ENCODE peak calls at places on chromosome X, in nine cellular contexts. B, M, K, F, S, Z, D, J and N are unnamed samples.

GRCh38 chrX:154334496-154334895 is 38.9 kb downstream of the TKTL1 start:
- DNase-seq in B (no peak), M (no peak), K (no peak), F (no peak), S (no peak), Z (no peak), D (no peak), J (no peak), N (no peak)

GRCh38 chrX:22686138-22686541 is 313.6 kb upstream of the DDX53 start:
- DNase-seq in B (no peak), M (no peak), K (no peak), F (no peak), S (no peak), Z (no peak), D (peak), J (no peak), N (no peak)

GRCh38 chrX:79413009-79413408 is 45.9 kb upstream of the ITM2A start:
- DNase-seq in B (no peak), M (no peak), K (peak), F (peak), S (no peak), Z (no peak), D (no peak), J (no peak), N (no peak)

GRCh38 chrX:38275615-38276014 is 51.7 kb downstream of the RPGR start:
- DNase-seq in B (no peak), M (no peak), K (peak), F (no peak), S (no peak), Z (no peak), D (no peak), J (no peak), N (no peak)

GRCh38 chrX:38060331-38060878 is 54.1 kb downstream of the SYTL5 start:
- DNase-seq in B (no peak), M (no peak), K (no peak), F (no peak), S (no peak), Z (no peak), D (no peak), J (no peak), N (no peak)

GRCh38 chrX:65668362-65669310 is 1.2 kb downstream of the MSN start:
- DNase-seq in B (peak), M (peak), K (peak), F (peak), S (peak), Z (peak), D (peak), J (peak), N (peak)

GRCh38 chrX:45756562-45756961 is 555.9 kb upstream of the DIPK2B start:
- DNase-seq in B (no peak), M (no peak), K (no peak), F (no peak), S (no peak), Z (no peak), D (no peak), J (no peak), N (no peak)

GRCh38 chrX:111119341-111119740 is 23.4 kb downstream of the PAK3 start:
- DNase-seq in B (no peak), M (no peak), K (no peak), F (no peak), S (no peak), Z (no peak), D (no peak), J (no peak), N (no peak)

GRCh38 chrX:56797966-56798711 is 69.1 kb downstream of the NBDY start:
- DNase-seq in B (no peak), M (peak), K (no peak), F (no peak), S (no peak), Z (no peak), D (no peak), J (peak), N (no peak)

GRCh38 chrX:39811391-39811790 is 286.4 kb downstream of the BCOR start:
- DNase-seq in B (no peak), M (no peak), K (no peak), F (peak), S (no peak), Z (no peak), D (no peak), J (no peak), N (no peak)

GRCh38 chrX:39805825-39806224 is 291.9 kb downstream of the BCOR start:
- DNase-seq in B (no peak), M (no peak), K (no peak), F (no peak), S (no peak), Z (no peak), D (no peak), J (no peak), N (no peak)

GRCh38 chrX:39810901-39811300 is 286.9 kb downstream of the BCOR start:
- DNase-seq in B (no peak), M (no peak), K (no peak), F (no peak), S (no peak), Z (no peak), D (no peak), J (no peak), N (no peak)

GRCh38 chrX:39808471-39808917 is 289.3 kb downstream of the BCOR start:
- DNase-seq in B (peak), M (no peak), K (peak), F (no peak), S (no peak), Z (no peak), D (peak), J (no peak), N (no peak)

DNA sequence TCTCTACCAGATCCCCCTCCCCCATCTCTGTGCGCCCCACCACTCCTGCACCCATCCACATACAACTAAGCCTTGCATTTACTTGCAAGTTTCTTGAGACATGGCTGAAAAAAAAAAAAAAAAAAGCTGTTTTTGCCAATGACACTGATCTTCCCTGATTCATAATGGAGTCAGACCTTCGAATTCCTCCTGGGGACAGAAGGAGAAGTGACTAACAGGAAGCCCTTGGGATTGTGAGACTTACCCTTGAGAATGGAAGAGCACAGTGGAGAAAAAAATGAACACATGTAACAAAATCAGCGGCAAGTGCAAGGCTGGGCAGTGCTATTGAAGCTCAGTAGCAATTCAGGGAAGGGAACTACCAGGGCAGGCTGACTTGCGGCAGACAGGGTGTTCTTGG is 288.4 kb downstream of the BCOR start:
- DNase-seq in B (no peak), M (no peak), K (peak), F (no peak), S (no peak), Z (no peak), D (no peak), J (no peak), N (no peak)
- H3K27ac ChIP-seq in B (no peak), M (peak), K (no peak), F (no peak), S (no peak), Z (no peak), D (no peak), J (no peak), N (no peak)

DNA sequence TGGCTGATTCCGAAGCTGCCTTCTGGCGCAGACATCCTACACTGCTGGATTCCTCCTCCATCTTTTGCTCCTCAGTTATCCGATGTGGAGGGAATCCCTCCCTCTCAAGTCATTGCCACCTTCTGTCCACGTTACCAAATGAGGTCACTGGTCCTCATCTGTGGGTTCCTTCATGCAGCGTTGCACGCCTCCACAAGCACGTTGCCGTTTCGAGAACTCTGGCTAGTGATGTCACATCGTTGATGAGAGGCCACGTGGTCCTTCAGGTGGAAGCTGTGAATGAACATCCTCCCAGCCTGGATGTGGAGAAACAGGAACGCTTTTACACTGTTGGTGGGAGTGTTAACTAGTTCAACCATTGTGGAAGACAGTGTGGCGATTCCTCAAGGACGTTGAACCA is 323.2 kb downstream of the DHRSX start:
- DNase-seq in B (no peak), M (no peak), K (no peak), F (no peak), S (no peak), Z (no peak), D (no peak), J (no peak), N (no peak)
- H3K4me3 ChIP-seq in B (no peak), M (no peak), K (no peak), F (no peak), S (no peak), Z (no peak), D (no peak), J (no peak), N (no peak)

DNA sequence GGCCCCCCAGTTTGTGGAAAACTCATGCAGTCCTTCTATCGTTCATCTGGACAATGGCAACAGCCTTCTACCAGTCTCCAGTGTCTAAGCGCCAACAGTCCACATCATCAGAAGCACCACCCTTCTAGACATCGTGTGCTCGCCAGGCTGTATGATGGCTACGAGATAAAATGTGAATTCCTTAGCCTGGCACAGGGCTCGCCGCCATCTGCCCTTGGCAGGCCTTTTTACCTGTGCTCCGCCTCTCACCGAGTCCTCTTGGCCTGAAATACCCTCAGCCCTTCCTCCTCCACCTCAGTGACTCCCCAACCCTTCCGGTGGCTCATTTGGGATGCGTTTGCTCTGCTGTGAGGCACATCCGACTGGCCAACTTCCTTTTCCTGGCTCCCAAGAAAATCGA is 15.9 kb upstream of the STS start:
- DNase-seq in B (no peak), M (no peak), K (no peak), F (no peak), S (no peak), Z (no peak), D (no peak), J (no peak), N (no peak)
- H3K27ac ChIP-seq in B (no peak), M (no peak), K (no peak), F (no peak), S (peak), Z (no peak), D (peak), J (no peak), N (no peak)

DNA sequence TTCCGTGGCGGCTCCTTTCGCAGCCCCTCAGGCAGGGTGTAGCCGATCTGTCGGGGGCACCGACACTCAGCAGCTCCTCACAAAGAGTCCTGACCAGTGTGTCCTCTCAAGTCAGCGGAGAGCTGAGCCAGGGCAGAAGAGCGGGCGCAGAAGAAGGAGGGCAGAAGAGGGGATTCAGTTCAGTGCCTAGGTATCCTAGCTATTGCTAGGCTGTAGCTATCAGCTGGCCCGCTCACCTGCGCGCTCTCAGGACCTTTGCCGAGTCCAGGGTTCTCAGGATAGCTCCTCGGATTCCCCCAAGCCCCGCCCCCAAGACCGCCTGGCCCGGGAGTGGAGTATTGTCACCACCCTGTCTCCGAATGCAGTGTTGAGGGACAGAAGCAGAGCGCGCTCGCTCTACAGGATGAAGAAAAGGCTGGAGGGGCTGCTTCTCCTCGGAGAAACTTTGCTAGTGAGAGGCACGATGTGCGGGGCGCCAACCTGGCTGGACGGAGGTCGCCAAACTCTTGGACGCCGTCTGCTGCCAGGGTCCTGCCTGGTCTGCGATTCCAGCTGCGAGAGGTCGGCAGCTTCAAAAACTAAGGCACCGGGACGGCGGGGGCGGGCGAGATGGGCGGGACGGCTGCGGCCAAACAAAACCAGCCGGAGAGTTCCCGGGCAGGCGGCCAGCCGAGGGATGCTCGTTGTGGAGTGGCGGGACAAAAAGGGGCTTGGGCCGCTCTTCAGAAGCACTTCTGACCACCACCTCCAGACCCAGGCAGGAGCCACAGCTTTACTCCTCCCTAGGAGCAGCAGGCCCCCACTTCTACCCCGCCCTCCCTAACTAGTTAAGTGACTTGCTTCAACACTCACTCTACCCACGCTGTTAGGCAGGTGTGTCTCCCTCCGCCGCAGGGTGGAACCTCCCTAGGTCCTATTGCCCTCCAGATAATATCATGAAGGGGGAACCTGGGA is at the start of gene XKRX:
- DNase-seq in B (peak), M (no peak), K (peak), F (peak), S (no peak), Z (peak), D (peak), J (peak), N (no peak)
- H3K4me3 ChIP-seq in B (no peak), M (peak), K (peak), F (peak), S (peak), Z (peak), D (peak), J (peak), N (peak)

GRCh38 chrX:150365051-150365952 is 2.2 kb downstream of the MAMLD1 start:
- DNase-seq in B (peak), M (peak), K (peak), F (peak), S (no peak), Z (peak), D (peak), J (peak), N (peak)
- H3K27ac ChIP-seq in B (peak), M (peak), K (peak), F (no peak), S (peak), Z (peak), D (peak), J (no peak), N (no peak)

DNA sequence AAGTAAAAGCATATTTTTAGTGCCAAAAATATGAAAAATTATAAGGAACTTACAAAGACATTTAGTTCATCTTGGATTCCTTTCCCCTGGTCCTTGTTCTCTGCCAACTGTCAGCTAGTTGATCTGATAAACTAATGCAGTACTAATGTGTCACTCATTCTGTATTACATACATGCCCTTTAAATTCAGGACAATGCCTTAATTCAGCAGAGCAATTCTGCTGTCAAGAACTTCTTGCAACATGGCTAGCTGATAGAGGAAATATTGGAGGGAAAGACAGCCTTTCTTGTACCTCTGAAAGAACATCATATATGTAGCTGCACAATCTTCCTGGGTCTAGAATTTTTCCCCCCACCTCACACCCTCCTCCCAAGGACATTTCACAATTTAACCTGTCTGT is 480.1 kb downstream of the RPA4 start:
- DNase-seq in B (no peak), M (no peak), K (no peak), F (no peak), S (no peak), Z (no peak), D (no peak), J (no peak), N (no peak)
- H3K4me3 ChIP-seq in B (no peak), M (no peak), K (no peak), F (no peak), S (no peak), Z (no peak), D (no peak), J (no peak), N (no peak)

GRCh38 chrX:48539345-48540014 is at the start of gene TBC1D25:
- DNase-seq in B (peak), M (peak), K (peak), F (peak), S (peak), Z (peak), D (peak), J (peak), N (peak)
- H3K27ac ChIP-seq in B (no peak), M (peak), K (peak), F (no peak), S (peak), Z (peak), D (peak), J (peak), N (peak)

GRCh38 chrX:126723881-126724280 is 95.6 kb upstream of the PRR32 start:
- DNase-seq in B (peak), M (no peak), K (no peak), F (no peak), S (no peak), Z (no peak), D (no peak), J (no peak), N (no peak)

DNA sequence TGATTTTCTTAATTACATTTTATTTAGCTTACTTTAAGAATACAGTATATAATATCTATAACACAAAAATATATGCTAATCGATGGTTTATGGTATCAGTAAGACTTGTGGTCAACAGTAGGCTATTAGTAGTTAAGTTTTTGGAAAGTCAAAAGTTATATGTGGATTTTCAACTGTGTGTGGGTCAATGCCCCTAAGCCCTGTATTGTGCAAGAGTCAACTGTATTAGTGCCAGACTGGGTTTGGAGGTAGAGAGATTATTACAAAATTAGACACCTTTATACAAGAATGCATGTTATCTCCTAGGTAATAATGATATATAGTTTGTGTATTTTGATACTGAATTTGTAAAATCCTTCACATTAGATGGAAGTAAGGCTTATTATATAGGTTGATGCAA is 100.3 kb upstream of the PRR32 start:
- DNase-seq in B (no peak), M (no peak), K (no peak), F (no peak), S (no peak), Z (no peak), D (no peak), J (no peak), N (no peak)
- H3K4me3 ChIP-seq in B (no peak), M (no peak), K (no peak), F (no peak), S (no peak), Z (no peak), D (no peak), J (no peak), N (no peak)